ENCODE peak calls at places on chromosomes 4 and X, in seven cellular contexts. One of them, this sample, is unnamed.

GRCh38 chr4:181962321-181962720 is 280.9 kb upstream of the TENM3 start:
- DNase-seq in lower leg skin: no peak
- DNase-seq in HFF-Myc: no peak
- DNase-seq in AG09309: no peak
- DNase-seq in transverse colon: no peak
- DNase-seq in activated CD4-positive, alpha-beta T cell treated with anti-CD3 and anti-CD28 coated beads, Interleukin-2, amount 50 U/mL, for 4 hours: no peak
- DNase-seq in hepatocyte: no peak
- DNase-seq in this sample: no peak

GRCh38 chr4:1411436-1412375 is 5.5 kb upstream of the NKX1-1 start:
- DNase-seq in lower leg skin: no peak
- DNase-seq in HFF-Myc: no peak
- DNase-seq in AG09309: no peak
- DNase-seq in transverse colon: no peak
- DNase-seq in activated CD4-positive, alpha-beta T cell treated with anti-CD3 and anti-CD28 coated beads, Interleukin-2, amount 50 U/mL, for 4 hours: no peak
- DNase-seq in hepatocyte: no peak
- DNase-seq in this sample: no peak

GRCh38 chr4:71004281-71004851 is 10.9 kb downstream of the DCK start:
- DNase-seq in lower leg skin: no peak
- DNase-seq in HFF-Myc: no peak
- DNase-seq in AG09309: no peak
- DNase-seq in transverse colon: peak; percentile 49
- DNase-seq in activated CD4-positive, alpha-beta T cell treated with anti-CD3 and anti-CD28 coated beads, Interleukin-2, amount 50 U/mL, for 4 hours: no peak
- DNase-seq in hepatocyte: no peak
- DNase-seq in this sample: no peak

GRCh38 chrX:119672252-119672825 is 20.6 kb downstream of the SEPTIN6 start:
- DNase-seq in lower leg skin: no peak
- DNase-seq in HFF-Myc: no peak
- DNase-seq in AG09309: no peak
- DNase-seq in transverse colon: no peak
- DNase-seq in activated CD4-positive, alpha-beta T cell treated with anti-CD3 and anti-CD28 coated beads, Interleukin-2, amount 50 U/mL, for 4 hours: no peak
- DNase-seq in hepatocyte: no peak
- DNase-seq in this sample: no peak

GRCh38 chrX:17608898-17609297 is 128.4 kb upstream of the SCML1 start:
- DNase-seq in lower leg skin: no peak
- DNase-seq in HFF-Myc: no peak
- DNase-seq in AG09309: no peak
- DNase-seq in transverse colon: no peak
- DNase-seq in activated CD4-positive, alpha-beta T cell treated with anti-CD3 and anti-CD28 coated beads, Interleukin-2, amount 50 U/mL, for 4 hours: no peak
- DNase-seq in hepatocyte: no peak
- DNase-seq in this sample: no peak

GRCh38 chr4:38365748-38366310 is 298.2 kb upstream of the KLF3 start:
- DNase-seq in lower leg skin: no peak
- DNase-seq in HFF-Myc: no peak
- DNase-seq in AG09309: no peak
- DNase-seq in transverse colon: no peak
- DNase-seq in activated CD4-positive, alpha-beta T cell treated with anti-CD3 and anti-CD28 coated beads, Interleukin-2, amount 50 U/mL, for 4 hours: no peak
- DNase-seq in hepatocyte: no peak
- DNase-seq in this sample: no peak

GRCh38 chr4:7357296-7357680 is 77.4 kb downstream of the PSAPL1 start:
- DNase-seq in lower leg skin: no peak
- DNase-seq in HFF-Myc: no peak
- DNase-seq in AG09309: no peak
- DNase-seq in transverse colon: no peak
- DNase-seq in activated CD4-positive, alpha-beta T cell treated with anti-CD3 and anti-CD28 coated beads, Interleukin-2, amount 50 U/mL, for 4 hours: no peak
- DNase-seq in hepatocyte: no peak
- DNase-seq in this sample: no peak

GRCh38 chr4:2103843-2104547 is 44.9 kb downstream of the NAT8L start:
- DNase-seq in lower leg skin: no peak
- DNase-seq in HFF-Myc: no peak
- DNase-seq in AG09309: no peak
- DNase-seq in transverse colon: no peak
- DNase-seq in activated CD4-positive, alpha-beta T cell treated with anti-CD3 and anti-CD28 coated beads, Interleukin-2, amount 50 U/mL, for 4 hours: no peak
- DNase-seq in hepatocyte: no peak
- DNase-seq in this sample: no peak

GRCh38 chr4:67161311-67161710 is 384.0 kb downstream of the CENPC start:
- DNase-seq in lower leg skin: no peak
- DNase-seq in HFF-Myc: no peak
- DNase-seq in AG09309: no peak
- DNase-seq in transverse colon: no peak
- DNase-seq in activated CD4-positive, alpha-beta T cell treated with anti-CD3 and anti-CD28 coated beads, Interleukin-2, amount 50 U/mL, for 4 hours: no peak
- DNase-seq in hepatocyte: no peak
- DNase-seq in this sample: no peak

GRCh38 chrX:74535633-74536141 is 78.7 kb downstream of the RLIM start:
- DNase-seq in lower leg skin: peak; percentile 16
- DNase-seq in HFF-Myc: no peak
- DNase-seq in AG09309: no peak
- DNase-seq in transverse colon: peak; percentile 81
- DNase-seq in activated CD4-positive, alpha-beta T cell treated with anti-CD3 and anti-CD28 coated beads, Interleukin-2, amount 50 U/mL, for 4 hours: peak; percentile 25
- DNase-seq in hepatocyte: peak; percentile 80
- DNase-seq in this sample: peak; percentile 54

GRCh38 chr4:72919937-72920336 is 149.6 kb downstream of the COX18 start:
- DNase-seq in lower leg skin: no peak
- DNase-seq in HFF-Myc: no peak
- DNase-seq in AG09309: no peak
- DNase-seq in transverse colon: no peak
- DNase-seq in activated CD4-positive, alpha-beta T cell treated with anti-CD3 and anti-CD28 coated beads, Interleukin-2, amount 50 U/mL, for 4 hours: no peak
- DNase-seq in hepatocyte: no peak
- DNase-seq in this sample: no peak

GRCh38 chrX:41474726-41475100 is 27.6 kb downstream of the NYX start:
- DNase-seq in lower leg skin: no peak
- DNase-seq in HFF-Myc: no peak
- DNase-seq in AG09309: no peak
- DNase-seq in transverse colon: no peak
- DNase-seq in activated CD4-positive, alpha-beta T cell treated with anti-CD3 and anti-CD28 coated beads, Interleukin-2, amount 50 U/mL, for 4 hours: no peak
- DNase-seq in hepatocyte: no peak
- DNase-seq in this sample: no peak

GRCh38 chr4:72525938-72526337 is 43.1 kb downstream of the ADAMTS3 start:
- DNase-seq in lower leg skin: no peak
- DNase-seq in HFF-Myc: peak; percentile 29
- DNase-seq in AG09309: peak; percentile 20
- DNase-seq in transverse colon: no peak
- DNase-seq in activated CD4-positive, alpha-beta T cell treated with anti-CD3 and anti-CD28 coated beads, Interleukin-2, amount 50 U/mL, for 4 hours: no peak
- DNase-seq in hepatocyte: peak; percentile 50
- DNase-seq in this sample: no peak

GRCh38 chr4:125334936-125335335 is 20.2 kb downstream of the FAT4 start:
- DNase-seq in lower leg skin: no peak
- DNase-seq in HFF-Myc: no peak
- DNase-seq in AG09309: no peak
- DNase-seq in transverse colon: no peak
- DNase-seq in activated CD4-positive, alpha-beta T cell treated with anti-CD3 and anti-CD28 coated beads, Interleukin-2, amount 50 U/mL, for 4 hours: no peak
- DNase-seq in hepatocyte: no peak
- DNase-seq in this sample: no peak

GRCh38 chr4:95510145-95510544 is 38.6 kb downstream of the UNC5C start:
- DNase-seq in lower leg skin: no peak
- DNase-seq in HFF-Myc: no peak
- DNase-seq in AG09309: no peak
- DNase-seq in transverse colon: no peak
- DNase-seq in activated CD4-positive, alpha-beta T cell treated with anti-CD3 and anti-CD28 coated beads, Interleukin-2, amount 50 U/mL, for 4 hours: no peak
- DNase-seq in hepatocyte: peak; percentile 45
- DNase-seq in this sample: no peak

GRCh38 chrX:110383414-110383813 is 24.8 kb downstream of the RTL9 start:
- DNase-seq in lower leg skin: no peak
- DNase-seq in HFF-Myc: no peak
- DNase-seq in AG09309: peak; percentile 69
- DNase-seq in transverse colon: no peak
- DNase-seq in activated CD4-positive, alpha-beta T cell treated with anti-CD3 and anti-CD28 coated beads, Interleukin-2, amount 50 U/mL, for 4 hours: no peak
- DNase-seq in hepatocyte: peak; percentile 30
- DNase-seq in this sample: no peak

GRCh38 chr4:20284990-20285389 is 33.3 kb downstream of the SLIT2 start:
- DNase-seq in lower leg skin: no peak
- DNase-seq in HFF-Myc: no peak
- DNase-seq in AG09309: no peak
- DNase-seq in transverse colon: no peak
- DNase-seq in activated CD4-positive, alpha-beta T cell treated with anti-CD3 and anti-CD28 coated beads, Interleukin-2, amount 50 U/mL, for 4 hours: no peak
- DNase-seq in hepatocyte: peak; percentile 60
- DNase-seq in this sample: no peak

GRCh38 chrX:73963682-73964081 is 340.3 kb upstream of the ZCCHC13 start:
- DNase-seq in lower leg skin: no peak
- DNase-seq in HFF-Myc: no peak
- DNase-seq in AG09309: no peak
- DNase-seq in transverse colon: no peak
- DNase-seq in activated CD4-positive, alpha-beta T cell treated with anti-CD3 and anti-CD28 coated beads, Interleukin-2, amount 50 U/mL, for 4 hours: no peak
- DNase-seq in hepatocyte: no peak
- DNase-seq in this sample: no peak

GRCh38 chr4:105197777-105198176 is 51.1 kb downstream of the TET2 start:
- DNase-seq in lower leg skin: no peak
- DNase-seq in HFF-Myc: no peak
- DNase-seq in AG09309: no peak
- DNase-seq in transverse colon: no peak
- DNase-seq in activated CD4-positive, alpha-beta T cell treated with anti-CD3 and anti-CD28 coated beads, Interleukin-2, amount 50 U/mL, for 4 hours: no peak
- DNase-seq in hepatocyte: no peak
- DNase-seq in this sample: no peak